ENCODE peak calls at places on chromosomes 16 and 17, in five cellular contexts. V is kidney tubule cell, T is GM12865, O is right lobe of liver, J is naive B cell. A is an unnamed sample.

GRCh38 chr16:85195884-85196816 is 83.9 kb upstream of the CIBAR2 start:
- DNase-seq in T (no peak), V (no peak), J (no peak), O (no peak), A (no peak)

GRCh38 chr17:68260051-68260762 is 12.4 kb downstream of the AMZ2 start:
- DNase-seq in O (no peak), V (peak), J (no peak), T (no peak), A (no peak)

GRCh38 chr17:82561429-82562035 is 42.0 kb downstream of the FOXK2 start:
- DNase-seq in T (no peak), O (no peak), V (no peak), J (no peak), A (no peak)

GRCh38 chr17:65850486-65850885 is 289.0 kb upstream of the AXIN2 start:
- DNase-seq in O (no peak), T (peak), J (no peak), V (peak), A (no peak)

GRCh38 chr17:14301279-14301760 is 439 bp downstream of the HS3ST3B1 start:
- DNase-seq in J (peak), O (no peak), T (no peak), V (no peak), A (no peak)

GRCh38 chr16:75064403-75065148 is 52.0 kb downstream of the LDHD start:
- DNase-seq in O (peak), T (no peak), J (no peak), V (peak), A (peak)

GRCh38 chr17:64385187-64386083 is 5.2 kb downstream of the PECAM1 start:
- DNase-seq in O (no peak), V (peak), J (no peak), T (peak), A (no peak)

GRCh38 chr17:8611671-8612298 is 18.7 kb downstream of the MYH10 start:
- DNase-seq in O (no peak), J (no peak), T (no peak), V (no peak), A (no peak)

GRCh38 chr16:76926595-76926994 is 264.4 kb upstream of the MON1B start:
- DNase-seq in T (no peak), V (no peak), O (no peak), J (no peak), A (no peak)

GRCh38 chr17:80770881-80771611 is 220.6 kb upstream of the CHMP6 start:
- DNase-seq in O (no peak), V (no peak), T (no peak), J (no peak), A (no peak)

GRCh38 chr16:81403208-81403600 is 41.4 kb upstream of the CMIP start:
- DNase-seq in J (no peak), T (no peak), O (no peak), V (no peak), A (no peak)

GRCh38 chr16:14958970-14959369 is 15.9 kb upstream of the PDXDC1 start:
- DNase-seq in T (no peak), J (no peak), O (no peak), V (no peak), A (no peak)

GRCh38 chr17:79942591-79943353 is 92.9 kb downstream of the TBC1D16 start:
- DNase-seq in T (peak), J (peak), V (peak), O (peak), A (peak)

GRCh38 chr17:30520882-30521281 is 43.7 kb downstream of the GOSR1 start:
- DNase-seq in V (no peak), O (no peak), T (no peak), J (no peak), A (no peak)

GRCh38 chr16:11621539-11621919 is 34.8 kb upstream of the LITAF start:
- DNase-seq in V (no peak), J (no peak), T (no peak), O (no peak), A (no peak)

GRCh38 chr17:41065829-41066624 is at the start of gene KRTAP2-4:
- DNase-seq in V (peak), J (no peak), O (no peak), T (no peak), A (no peak)

GRCh38 chr16:9844361-9844760 is 337.9 kb downstream of the GRIN2A start:
- DNase-seq in O (no peak), J (no peak), T (no peak), V (peak), A (no peak)

GRCh38 chr16:54407596-54407995 is 121.0 kb upstream of the IRX3 start:
- DNase-seq in T (no peak), J (no peak), V (no peak), O (no peak), A (no peak)

GRCh38 chr16:1559446-1559975 is 26.0 kb downstream of the TMEM204 start:
- DNase-seq in V (no peak), J (no peak), T (no peak), O (no peak), A (no peak)

GRCh38 chr17:66814570-66814969 is 20.3 kb upstream of the CACNG5 start:
- DNase-seq in V (no peak), O (no peak), T (no peak), J (no peak), A (no peak)

GRCh38 chr17:65772989-65773388 is 211.5 kb upstream of the AXIN2 start:
- DNase-seq in O (no peak), V (no peak), J (no peak), T (peak), A (no peak)

GRCh38 chr16:14098081-14098480 is 27.0 kb downstream of the MRTFB start:
- DNase-seq in T (no peak), V (peak), J (no peak), O (no peak), A (no peak)

GRCh38 chr17:82072827-82073226 is 7.2 kb upstream of the DUS1L start:
- DNase-seq in T (no peak), J (no peak), V (no peak), O (no peak), A (no peak)

GRCh38 chr17:35227546-35227945 is 15.3 kb upstream of the SLFN5 start:
- DNase-seq in J (no peak), T (no peak), O (no peak), V (no peak), A (no peak)